ENCODE peak calls at places on chromosomes 5 and 9, in five cellular contexts. Q is HCT116; I is psoas muscle; E is activated CD4-positive, alpha-beta T cell treated with anti-CD3 and anti-CD28 coated beads, Interleukin-2, amount 10 ng/mL, durations not matched to agents 7 days and 5 days; P is hepatocyte. K is an unnamed sample.

GRCh38 chr5:110096419-110096818 is 406.7 kb downstream of the MAN2A1 start:
- DNase-seq in Q (no peak), I (no peak), E (no peak), P (no peak), K (no peak)

GRCh38 chr5:180202939-180203573 is 6.0 kb downstream of the RASGEF1C start:
- DNase-seq in Q (no peak), I (no peak), E (no peak), P (no peak), K (no peak)

GRCh38 chr9:129027685-129028191 is 393 bp downstream of the SH3GLB2 start:
- DNase-seq in Q (no peak), I (no peak), E (peak; percentile 74), P (no peak), K (no peak)

GRCh38 chr5:139306197-139306596 is 12.7 kb downstream of the MATR3 start:
- DNase-seq in Q (no peak), I (no peak), E (no peak), P (no peak), K (no peak)

GRCh38 chr9:130451509-130452388 is 7.0 kb downstream of the ASS1 start:
- DNase-seq in Q (no peak), I (peak; percentile 83), E (no peak), P (peak; percentile 96), K (no peak)

GRCh38 chr5:150605546-150605945 is 34.9 kb upstream of the SYNPO start:
- DNase-seq in Q (no peak), I (no peak), E (no peak), P (no peak), K (no peak)

GRCh38 chr9:134215709-134216448 is 51.5 kb upstream of the RNU6ATAC start:
- DNase-seq in Q (no peak), I (peak; percentile 22), E (no peak), P (peak; percentile 69), K (no peak)

GRCh38 chr9:3508531-3509374 is 17.0 kb downstream of the RFX3 start:
- DNase-seq in Q (no peak), I (no peak), E (no peak), P (no peak), K (no peak)

GRCh38 chr5:65927497-65928340 is 1.3 kb downstream of the ERBIN start:
- DNase-seq in Q (no peak), I (no peak), E (peak; percentile 51), P (peak; percentile 62), K (no peak)

GRCh38 chr5:52148679-52149078 is 639.0 kb upstream of the ITGA1 start:
- DNase-seq in Q (no peak), I (no peak), E (no peak), P (no peak), K (no peak)

GRCh38 chr9:87375397-87376073 is 122.1 kb upstream of the DAPK1 start:
- DNase-seq in Q (no peak), I (no peak), E (no peak), P (no peak), K (no peak)

K was measured in CD8-positive, alpha-beta T cell.